ENCODE peak calls at places on chromosomes 3 and 15, in five cellular contexts. T is psoas muscle, F is brain microvascular endothelial cell, Z is endothelial cell, A is neural progenitor cell. X is an unnamed sample.

GRCh38 chr3:101940521-101940992 is 91.2 kb downstream of the NFKBIZ start:
- DNase-seq in T (peak), F (peak), Z (no peak), A (peak), X (peak)

GRCh38 chr3:103083848-103084631 is 649.2 kb downstream of the ZPLD1 start:
- DNase-seq in T (no peak), F (no peak), Z (no peak), A (no peak), X (no peak)

GRCh38 chr3:134366928-134367352 is 7.3 kb downstream of the AMOTL2 start:
- DNase-seq in T (peak), F (no peak), Z (no peak), A (no peak), X (no peak)

GRCh38 chr3:16741103-16741758 is 136.0 kb upstream of the DAZL start:
- DNase-seq in T (no peak), F (peak), Z (no peak), A (no peak), X (peak)

GRCh38 chr15:43514241-43515057 is 3.0 kb upstream of the MAP1A start:
- DNase-seq in T (peak), F (no peak), Z (no peak), A (peak), X (no peak)

GRCh38 chr15:100060276-100060926 is 281.4 kb downstream of the ADAMTS17 start:
- DNase-seq in T (no peak), F (peak), Z (no peak), A (no peak), X (no peak)

GRCh38 chr3:128307781-128308469 is 154.6 kb downstream of the EEFSEC start:
- DNase-seq in T (no peak), F (no peak), Z (no peak), A (no peak), X (no peak)

GRCh38 chr3:144358191-144358590 is 386.6 kb downstream of the DIPK2A start:
- DNase-seq in T (no peak), F (no peak), Z (no peak), A (peak), X (no peak)

GRCh38 chr15:39312984-39313383 is 267.9 kb upstream of the THBS1 start:
- DNase-seq in T (no peak), F (no peak), Z (no peak), A (peak), X (no peak)

GRCh38 chr15:58532126-58532525 is 100.3 kb downstream of the LIPC start:
- DNase-seq in T (no peak), F (no peak), Z (no peak), A (no peak), X (no peak)

GRCh38 chr15:28021281-28022039 is 77.7 kb downstream of the OCA2 start:
- DNase-seq in T (no peak), F (peak), Z (peak), A (peak), X (no peak)

GRCh38 chr15:75425966-75426500 is 25.5 kb downstream of the SIN3A start:
- DNase-seq in T (no peak), F (no peak), Z (no peak), A (no peak), X (no peak)

GRCh38 chr3:26712211-26713026 is 89.8 kb downstream of the LRRC3B start:
- DNase-seq in T (no peak), F (peak), Z (peak), A (peak), X (no peak)

GRCh38 chr3:103047640-103048370 is 613.0 kb downstream of the ZPLD1 start:
- DNase-seq in T (no peak), F (no peak), Z (no peak), A (no peak), X (no peak)

GRCh38 chr3:162569314-162569713 is 1072.7 kb downstream of the OTOL1 start:
- DNase-seq in T (no peak), F (no peak), Z (no peak), A (no peak), X (no peak)

GRCh38 chr3:171966533-171967136 is 72.7 kb upstream of the FNDC3B start:
- DNase-seq in T (no peak), F (no peak), Z (no peak), A (no peak), X (peak)

GRCh38 chr15:65519781-65520299 is 2.4 kb upstream of the DPP8 start:
- DNase-seq in T (no peak), F (no peak), Z (no peak), A (no peak), X (no peak)

GRCh38 chr3:118938183-118938961 is 96.3 kb downstream of the IGSF11 start:
- DNase-seq in T (no peak), F (no peak), Z (no peak), A (no peak), X (no peak)

GRCh38 chr3:88150371-88150770 is 612 bp downstream of the C3orf38 start:
- DNase-seq in T (no peak), F (no peak), Z (no peak), A (no peak), X (no peak)

GRCh38 chr3:190217081-190217480 is 96.4 kb upstream of the P3H2 start:
- DNase-seq in T (no peak), F (no peak), Z (no peak), A (no peak), X (no peak)

GRCh38 chr3:194204036-194204792 is 68.3 kb downstream of the HES1 start:
- DNase-seq in T (no peak), F (no peak), Z (peak), A (peak), X (no peak)

GRCh38 chr3:13935494-13936094 is 55.7 kb upstream of the WNT7A start:
- DNase-seq in T (no peak), F (no peak), Z (no peak), A (no peak), X (no peak)

GRCh38 chr3:115169808-115170207 is 22.7 kb upstream of the ZBTB20 start:
- DNase-seq in T (no peak), F (no peak), Z (no peak), A (no peak), X (no peak)

GRCh38 chr3:179653777-179654117 is 907 bp downstream of the USP13 start:
- DNase-seq in T (peak), F (peak), Z (peak), A (no peak), X (no peak)

GRCh38 chr3:126266291-126266840 is 86.0 kb upstream of the ALDH1L1 start:
- DNase-seq in T (peak), F (no peak), Z (no peak), A (peak), X (no peak)

GRCh38 chr15:67762610-67763368 is 62.5 kb upstream of the SKOR1 start:
- DNase-seq in T (no peak), F (no peak), Z (no peak), A (no peak), X (peak)

GRCh38 chr3:141326123-141326522 is 42.2 kb upstream of the ZBTB38 start:
- DNase-seq in T (no peak), F (no peak), Z (no peak), A (no peak), X (no peak)

GRCh38 chr15:44087578-44088190 is 107.4 kb downstream of the FRMD5 start:
- DNase-seq in T (no peak), F (peak), Z (no peak), A (no peak), X (peak)

GRCh38 chr3:170739410-170739809 is 130.6 kb downstream of the RPL22L1 start:
- DNase-seq in T (no peak), F (no peak), Z (no peak), A (no peak), X (no peak)

GRCh38 chr3:22012471-22012870 is 261.5 kb upstream of the ZNF385D start:
- DNase-seq in T (no peak), F (no peak), Z (no peak), A (no peak), X (no peak)

GRCh38 chr3:126416943-126417342 is 22.2 kb downstream of the CFAP100 start:
- DNase-seq in T (no peak), F (no peak), Z (no peak), A (no peak), X (no peak)

GRCh38 chr15:38193496-38193895 is 59.1 kb upstream of the SPRED1 start:
- DNase-seq in T (no peak), F (no peak), Z (no peak), A (no peak), X (no peak)

GRCh38 chr3:149771652-149772271 is 19.5 kb upstream of the COMMD2 start:
- DNase-seq in T (no peak), F (peak), Z (peak), A (peak), X (no peak)

GRCh38 chr3:50304601-50305000 is 1.2 kb upstream of the HYAL1 start:
- DNase-seq in T (no peak), F (no peak), Z (no peak), A (peak), X (no peak)

GRCh38 chr3:50300681-50301254 is 1.6 kb upstream of the HYAL3 start:
- DNase-seq in T (no peak), F (no peak), Z (no peak), A (peak), X (no peak)

GRCh38 chr3:50302095-50303037 is 1.0 kb downstream of the HYAL1 start:
- DNase-seq in T (peak), F (no peak), Z (no peak), A (peak), X (no peak)

GRCh38 chr3:50299929-50300680 is 900 bp upstream of the HYAL3 start:
- DNase-seq in T (peak), F (no peak), Z (no peak), A (no peak), X (no peak)

GRCh38 chr3:50303038-50303815 is at the start of gene HYAL1:
- DNase-seq in T (peak), F (no peak), Z (no peak), A (peak), X (no peak)
- TF ChIP-seq CTCF in T (peak), F (peak), Z (no peak), A (peak), X (no peak)

DNA sequence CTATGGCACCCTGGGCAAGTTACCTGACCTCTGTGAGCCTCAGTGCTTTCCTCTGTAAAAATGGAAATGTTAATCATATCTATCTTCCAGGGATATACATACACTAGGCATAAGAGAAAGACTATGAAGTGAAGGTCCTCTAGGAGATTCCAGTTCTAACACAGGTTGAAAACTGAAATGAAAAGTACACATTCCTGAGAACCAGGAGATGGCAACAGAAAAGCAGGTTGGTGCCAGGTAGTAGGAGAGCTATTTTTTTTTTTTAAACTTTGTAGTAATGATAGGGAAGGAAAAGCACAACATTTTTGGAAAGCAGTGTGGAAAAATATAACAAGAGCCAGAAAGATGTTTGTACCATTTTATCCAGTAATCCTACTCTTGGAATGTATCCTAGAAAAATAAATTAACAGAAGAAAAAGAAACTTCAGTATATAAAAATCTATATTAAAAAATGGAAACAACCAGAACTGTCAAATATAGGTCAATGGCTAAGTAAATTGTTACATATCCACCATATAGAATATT is 189.9 kb downstream of the DTWD1 start:
- DNase-seq in T (no peak), F (no peak), Z (no peak), A (no peak), X (no peak)
- TF ChIP-seq CTCF in T (no peak), F (no peak), Z (no peak), A (no peak), X (no peak)

DNA sequence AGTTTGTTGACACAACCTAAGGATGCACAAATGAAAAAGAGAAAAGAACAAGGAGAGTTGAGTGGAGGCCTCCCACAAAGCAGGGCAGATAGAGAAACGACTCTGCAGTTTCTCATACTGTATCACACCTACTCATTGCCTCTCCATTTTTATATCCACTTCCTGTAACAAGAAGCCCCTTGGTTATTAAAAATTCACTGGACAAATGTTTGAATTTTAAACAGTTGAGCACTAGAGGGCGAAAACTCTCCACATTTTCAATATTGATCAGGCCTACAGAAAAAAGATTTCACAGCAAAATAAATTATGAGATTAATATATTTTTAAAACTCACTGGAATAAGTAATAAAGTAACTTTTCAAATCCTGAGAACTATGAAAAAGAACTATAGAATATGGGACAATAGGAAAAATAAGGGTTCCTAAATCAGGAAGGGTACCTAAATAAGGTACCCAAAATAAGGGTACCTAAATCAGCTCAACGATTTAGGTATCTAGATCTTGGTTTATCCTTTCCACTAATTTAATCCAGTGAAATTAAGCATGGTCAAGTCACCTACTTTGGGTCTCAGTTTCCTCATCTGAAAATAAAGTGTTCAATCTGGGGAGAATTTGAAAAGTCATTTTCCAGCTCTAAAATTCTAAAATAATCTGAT is 47.0 kb upstream of the PPIB start:
- DNase-seq in T (no peak), F (peak), Z (no peak), A (no peak), X (no peak)
- TF ChIP-seq CTCF in T (peak), F (peak), Z (peak), A (peak), X (peak)

GRCh38 chr15:79195802-79196201 is 86.7 kb upstream of the ANKRD34C start:
- DNase-seq in T (no peak), F (no peak), Z (no peak), A (no peak), X (no peak)
- TF ChIP-seq CTCF in T (no peak), F (peak), Z (no peak), A (peak), X (no peak)

X was measured in AG09319.